ENCODE peak calls at places on chromosomes 11 and 22, in six cellular contexts. V, F, J, P, T and G are unnamed samples.

GRCh38 chr11:6968816-6969215 is 42.6 kb downstream of the ZNF215 start:
- DNase-seq in V (peak), F (no peak), J (no peak), P (no peak), T (no peak), G (no peak)

GRCh38 chr11:97683733-97684132 is 1293.9 kb downstream of the JRKL start:
- DNase-seq in V (no peak), F (no peak), J (peak), P (no peak), T (peak), G (no peak)

GRCh38 chr22:28025866-28026575 is 107.0 kb upstream of the PITPNB start:
- DNase-seq in V (no peak), F (no peak), J (no peak), P (no peak), T (no peak), G (no peak)

GRCh38 chr11:111631666-111632039 is 29.4 kb downstream of the SIK2 start:
- DNase-seq in V (peak), F (no peak), J (no peak), P (peak), T (no peak), G (peak)

GRCh38 chr11:42976636-42977217 is 335.1 kb upstream of the API5 start:
- DNase-seq in V (no peak), F (no peak), J (no peak), P (no peak), T (no peak), G (no peak)

GRCh38 chr11:89136606-89137005 is 41.1 kb upstream of the TYR start:
- DNase-seq in V (no peak), F (no peak), J (no peak), P (no peak), T (no peak), G (no peak)

GRCh38 chr11:33712436-33712835 is 11.8 kb upstream of the C11orf91 start:
- DNase-seq in V (no peak), F (no peak), J (no peak), P (peak), T (no peak), G (no peak)

GRCh38 chr11:86802601-86803051 is 2.3 kb downstream of the PRSS23 start:
- DNase-seq in V (peak), F (no peak), J (no peak), P (no peak), T (peak), G (peak)

GRCh38 chr11:103581680-103582265 is 454.7 kb upstream of the DDI1 start:
- DNase-seq in V (peak), F (no peak), J (no peak), P (no peak), T (no peak), G (no peak)

GRCh38 chr11:6864436-6864835 is 1.6 kb downstream of the OR10A2 start:
- DNase-seq in V (peak), F (no peak), J (no peak), P (no peak), T (no peak), G (no peak)

GRCh38 chr11:120954381-120954780 is 69.5 kb upstream of the TBCEL start:
- DNase-seq in V (no peak), F (no peak), J (no peak), P (no peak), T (no peak), G (no peak)

GRCh38 chr11:120952503-120953229 is 71.2 kb upstream of the TBCEL start:
- DNase-seq in V (peak), F (peak), J (peak), P (peak), T (peak), G (peak)

GRCh38 chr11:120950880-120951279 is 73.0 kb upstream of the TBCEL start:
- DNase-seq in V (no peak), F (no peak), J (no peak), P (no peak), T (no peak), G (no peak)

GRCh38 chr11:120956710-120957500 is 67.0 kb upstream of the TBCEL start:
- DNase-seq in V (no peak), F (no peak), J (peak), P (no peak), T (peak), G (no peak)

GRCh38 chr11:120953230-120953558 is 70.7 kb upstream of the TBCEL start:
- DNase-seq in V (no peak), F (peak), J (no peak), P (no peak), T (no peak), G (no peak)
- H2BK5ac ChIP-seq in V (no peak), F (no peak), J (no peak), P (no peak), T (no peak), G (no peak)

GRCh38 chr22:23038334-23038642 is 32.0 kb upstream of the GNAZ start:
- DNase-seq in V (no peak), F (no peak), J (no peak), P (no peak), T (no peak), G (no peak)
- H3K14ac ChIP-seq in V (no peak), F (no peak), J (no peak), P (no peak), T (no peak), G (no peak)

DNA sequence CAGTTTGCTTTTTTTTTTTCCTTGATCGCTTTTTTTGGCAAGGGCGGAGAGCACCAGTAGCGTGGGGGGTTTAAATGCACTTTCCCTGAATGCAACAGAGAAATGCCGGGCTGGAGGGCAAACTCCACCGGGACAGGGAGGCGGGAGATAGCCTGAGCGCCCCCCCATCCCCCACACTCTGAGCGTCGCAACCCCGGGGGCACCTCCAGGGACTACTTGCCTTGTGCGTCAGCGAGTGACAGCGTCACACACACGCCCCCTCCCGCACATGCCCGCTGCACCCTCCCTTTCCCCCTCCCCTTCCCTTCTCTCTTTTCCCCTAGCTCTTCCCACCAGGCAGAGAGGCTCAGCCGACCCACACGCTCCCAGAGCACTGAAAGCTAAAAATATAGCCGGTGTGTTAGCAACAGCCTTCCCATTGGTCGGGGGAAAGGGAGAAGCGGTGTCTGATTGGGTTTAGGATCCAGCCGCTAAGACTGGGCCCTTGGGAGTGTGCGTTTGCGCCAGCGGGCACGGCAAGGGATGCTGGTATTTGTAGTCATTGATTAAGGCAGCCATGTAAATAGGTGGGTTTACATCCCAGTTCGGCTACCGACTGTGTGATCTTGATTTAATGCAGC is 1.7 kb upstream of the TOB2 start:
- DNase-seq in V (peak), F (peak), J (peak), P (peak), T (peak), G (peak)
- H2BK5ac ChIP-seq in V (peak), F (peak), J (peak), P (peak), T (no peak), G (peak)

GRCh38 chr11:109155291-109155690 is 266.7 kb upstream of the C11orf87 start:
- DNase-seq in V (no peak), F (no peak), J (no peak), P (no peak), T (no peak), G (no peak)

GRCh38 chr11:109145287-109145686 is 276.7 kb upstream of the C11orf87 start:
- DNase-seq in V (no peak), F (no peak), J (no peak), P (no peak), T (no peak), G (no peak)

GRCh38 chr11:109150603-109151002 is 271.4 kb upstream of the C11orf87 start:
- DNase-seq in V (no peak), F (peak), J (no peak), P (no peak), T (no peak), G (peak)
- H3K14ac ChIP-seq in V (no peak), F (no peak), J (no peak), P (no peak), T (no peak), G (no peak)

DNA sequence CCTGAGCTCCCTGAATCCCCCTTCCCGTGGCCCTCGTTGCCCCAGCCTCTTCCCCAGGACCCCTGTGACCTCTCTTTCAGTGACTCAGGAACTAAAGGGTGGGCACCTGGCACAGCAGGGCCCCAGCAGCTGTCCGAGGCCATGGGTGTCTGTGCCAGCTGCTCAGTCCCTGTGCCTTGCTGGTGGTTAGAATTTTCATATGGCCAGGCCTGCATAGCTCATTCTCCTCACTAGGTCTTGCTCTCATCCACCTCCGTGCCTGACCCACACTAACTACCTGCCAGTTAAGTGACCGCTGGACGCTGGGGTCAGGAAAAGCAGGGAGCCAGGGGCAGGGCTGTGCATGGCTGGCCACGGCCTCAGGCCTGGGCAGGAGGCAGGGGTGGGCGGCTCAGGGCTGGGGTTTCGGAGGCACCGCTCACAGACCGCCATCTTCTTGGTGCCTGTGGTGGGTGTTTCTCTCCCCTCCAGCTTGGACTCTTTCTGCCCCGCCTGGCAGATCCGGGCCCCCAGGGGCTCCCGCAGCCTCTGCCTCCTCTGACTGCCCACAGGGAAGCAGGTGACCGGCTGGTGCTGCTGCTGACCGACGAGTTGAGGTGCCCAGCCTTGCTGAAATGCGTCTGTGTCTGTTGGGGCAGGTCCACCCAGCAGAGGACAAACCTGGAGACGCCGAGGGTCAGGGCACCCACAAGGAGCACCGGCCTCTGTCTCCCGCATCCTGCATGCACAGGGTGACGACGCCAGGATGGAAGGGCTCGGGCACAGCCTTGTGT is 20.3 kb downstream of the MRGPRD start:
- DNase-seq in V (no peak), F (no peak), J (no peak), P (no peak), T (no peak), G (no peak)
- H2BK5ac ChIP-seq in V (no peak), F (no peak), J (no peak), P (no peak), T (no peak), G (no peak)